ENCODE peak calls at places on chromosomes 11 and 22, in five cellular contexts. S, G, T, O and J are unnamed samples.

GRCh38 chr11:76120513-76121081 is 85.7 kb downstream of the WNT11 start:
- DNase-seq in T (no peak), S (no peak), G (no peak), O (no peak), J (no peak)

GRCh38 chr11:27720277-27720830 is 20.1 kb upstream of the BDNF start:
- DNase-seq in T (peak), S (peak), O (no peak), G (no peak), J (peak)

GRCh38 chr22:38415561-38416321 is 39.3 kb downstream of the KCNJ4 start:
- DNase-seq in S (no peak), O (no peak), T (peak), G (no peak), J (peak)

GRCh38 chr11:11022126-11022730 is 164.4 kb upstream of the ZBED5 start:
- DNase-seq in S (no peak), T (peak), G (no peak), O (no peak), J (no peak)

GRCh38 chr11:92740251-92740650 is 229.2 kb upstream of the MTNR1B start:
- DNase-seq in G (no peak), O (no peak), T (no peak), S (no peak), J (no peak)

GRCh38 chr11:22244986-22245592 is 52.2 kb downstream of the ANO5 start:
- DNase-seq in O (peak), G (no peak), S (no peak), T (no peak), J (peak)

GRCh38 chr11:112620621-112621394 is 340.4 kb upstream of the NCAM1 start:
- DNase-seq in S (no peak), G (peak), O (no peak), T (no peak), J (no peak)

GRCh38 chr11:407651-408080 is 7.1 kb downstream of the SIGIRR start:
- DNase-seq in T (no peak), S (no peak), O (no peak), G (no peak), J (no peak)

GRCh38 chr11:9808943-9809342 is 145.1 kb downstream of the SWAP70 start:
- DNase-seq in S (no peak), T (no peak), O (peak), G (no peak), J (no peak)

GRCh38 chr11:109422755-109423113 is 744 bp downstream of the C11orf87 start:
- DNase-seq in T (no peak), S (no peak), O (no peak), G (no peak), J (no peak)

GRCh38 chr22:46653596-46653995 is 33.4 kb downstream of the GRAMD4 start:
- DNase-seq in G (peak), O (no peak), T (no peak), S (no peak), J (no peak)

GRCh38 chr11:2526808-2527381 is 82.1 kb downstream of the KCNQ1 start:
- DNase-seq in T (peak), S (peak), G (no peak), O (no peak), J (peak)

GRCh38 chr22:41752011-41752975 is 48.2 kb upstream of the CCDC134 start:
- DNase-seq in G (peak), S (no peak), O (peak), T (no peak), J (no peak)

GRCh38 chr11:30826911-30827310 is 240.8 kb upstream of the MPPED2 start:
- DNase-seq in G (no peak), S (no peak), O (no peak), T (no peak), J (no peak)

GRCh38 chr11:59145534-59145933 is 2.9 kb downstream of the FAM111A start:
- DNase-seq in S (no peak), T (no peak), G (no peak), O (no peak), J (no peak)

GRCh38 chr11:61279934-61280656 is 15.0 kb downstream of the VWCE start:
- DNase-seq in S (no peak), G (no peak), T (no peak), O (no peak), J (no peak)

GRCh38 chr11:46060013-46060412 is 61.2 kb downstream of the PHF21A start:
- DNase-seq in O (no peak), G (no peak), T (no peak), S (no peak), J (no peak)

GRCh38 chr11:119389611-119390254 is 8.2 kb upstream of the USP2 start:
- DNase-seq in O (no peak), G (no peak), S (peak), T (peak), J (peak)

GRCh38 chr22:31139866-31140716 is at the start of gene PLA2G3:
- DNase-seq in O (peak), G (no peak), S (peak), T (peak), J (peak)

GRCh38 chr22:40000171-40000570 is 5.4 kb downstream of the FAM83F start:
- DNase-seq in G (no peak), S (no peak), O (no peak), T (no peak), J (no peak)

GRCh38 chr11:67615455-67616430 is 9.0 kb downstream of the NDUFV1 start:
- DNase-seq in G (no peak), S (peak), O (peak), T (peak), J (peak)

GRCh38 chr11:42890773-42891172 is 421.0 kb upstream of the API5 start:
- DNase-seq in G (no peak), S (no peak), T (no peak), O (no peak), J (no peak)

GRCh38 chr22:27329966-27330645 is 471.4 kb downstream of the MN1 start:
- DNase-seq in O (no peak), G (no peak), T (no peak), S (peak), J (no peak)

GRCh38 chr11:123158609-123159008 is 36.4 kb downstream of the CLMP start:
- DNase-seq in G (no peak), T (no peak), S (no peak), O (no peak), J (no peak)

GRCh38 chr22:24841261-24841660 is 35.2 kb downstream of the SGSM1 start:
- DNase-seq in T (no peak), S (no peak), G (no peak), O (no peak), J (no peak)

GRCh38 chr22:41917906-41918791 is 3.3 kb upstream of the SHISA8 start:
- DNase-seq in G (no peak), T (no peak), S (no peak), O (no peak), J (no peak)

GRCh38 chr11:75078233-75078632 is 18.4 kb downstream of the OR2AT4 start:
- DNase-seq in O (no peak), T (no peak), S (no peak), G (no peak), J (no peak)

GRCh38 chr11:27266125-27266524 is 96.9 kb downstream of the CCDC34 start:
- DNase-seq in S (no peak), T (no peak), O (no peak), G (no peak), J (no peak)

DNA sequence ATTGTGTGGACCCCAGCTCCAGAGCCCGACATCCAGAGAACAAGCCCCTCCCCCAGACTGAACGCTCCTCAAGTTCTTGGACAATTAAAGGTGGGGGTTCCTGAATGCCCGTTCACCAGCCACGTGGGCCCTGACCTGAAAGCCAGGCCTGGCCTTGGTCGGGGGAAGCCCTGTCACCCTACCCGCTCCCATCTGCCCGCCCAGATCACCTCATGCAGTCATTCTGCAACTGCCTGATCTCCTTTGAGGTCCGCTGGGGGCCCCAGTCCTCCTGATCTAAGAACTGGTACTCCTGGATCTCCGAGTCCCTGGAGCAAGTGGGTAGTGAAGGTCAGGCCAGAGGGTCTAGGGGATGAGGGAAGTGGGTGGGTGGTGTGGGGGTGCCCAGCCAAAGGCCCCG is 9.1 kb upstream of the NAALADL1 start:
- DNase-seq in S (no peak), O (no peak), G (no peak), T (no peak), J (no peak)
- TF ChIP-seq ATF2 in S (no peak), O (no peak), G (no peak), T (no peak), J (no peak)

GRCh38 chr11:65887723-65888162 is 528 bp downstream of the FIBP start:
- DNase-seq in G (no peak), T (no peak), O (no peak), S (no peak), J (no peak)

GRCh38 chr11:65892661-65893317 is 2.3 kb downstream of the CCDC85B start:
- DNase-seq in S (no peak), G (no peak), O (no peak), T (no peak), J (no peak)

GRCh38 chr11:65891180-65892136 is 985 bp downstream of the CCDC85B start:
- DNase-seq in O (peak), S (peak), G (no peak), T (no peak), J (peak)

GRCh38 chr11:65888163-65888814 is at the start of gene FIBP:
- DNase-seq in S (peak), O (peak), G (peak), T (peak), J (peak)

DNA sequence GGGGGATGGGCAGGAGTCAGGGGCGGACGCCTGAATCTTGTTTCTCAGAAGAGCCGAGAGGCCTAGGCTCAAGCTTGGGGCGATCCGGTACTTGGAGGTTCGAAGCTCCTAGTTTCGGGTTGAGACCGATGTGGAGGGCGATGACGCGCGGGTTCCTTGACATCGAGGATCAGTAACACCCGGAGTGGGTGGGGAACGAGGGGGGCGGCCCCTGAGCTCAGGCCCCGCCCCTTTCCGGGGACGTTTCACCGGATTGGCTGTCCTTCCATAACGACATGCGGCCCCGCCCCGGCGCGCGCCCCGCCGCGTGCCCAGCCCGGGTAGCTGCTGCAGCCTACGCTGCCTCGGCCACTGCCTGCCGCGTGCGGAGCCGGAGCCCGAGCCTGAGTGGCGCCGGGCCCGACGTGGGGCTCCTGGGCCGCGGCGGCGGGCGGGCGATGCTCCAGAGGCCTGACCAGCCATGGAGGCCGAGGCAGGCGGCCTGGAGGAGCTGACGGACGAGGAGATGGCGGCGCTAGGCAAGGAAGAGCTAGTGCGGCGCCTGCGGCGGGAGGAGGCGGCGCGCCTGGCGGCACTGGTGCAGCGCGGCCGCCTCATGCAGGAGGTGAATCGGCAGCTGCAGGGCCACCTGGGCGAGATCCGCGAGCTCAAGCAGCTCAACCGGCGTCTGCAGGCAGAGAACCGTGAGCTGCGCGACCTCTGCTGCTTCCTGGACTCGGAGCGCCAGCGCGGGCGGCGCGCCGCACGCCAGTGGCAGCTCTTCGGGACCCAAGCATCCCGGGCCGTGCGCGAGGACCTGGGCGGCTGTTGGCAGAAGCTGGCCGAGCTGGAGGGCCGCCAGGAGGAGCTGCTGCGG is at the start of gene CCDC85B:
- DNase-seq in T (peak), S (peak), O (peak), G (peak), J (peak)
- TF ChIP-seq CREB1 in T (no peak), S (peak), O (no peak), G (no peak), J (no peak)

GRCh38 chr11:84763931-84764330 is 863.2 kb downstream of the DLG2 start:
- DNase-seq in G (no peak), T (no peak), S (no peak), O (no peak), J (no peak)
- TF ChIP-seq ATF2 in G (no peak), T (no peak), S (no peak), O (no peak), J (no peak)

GRCh38 chr11:102197759-102198158 is 87.5 kb downstream of the YAP1 start:
- DNase-seq in T (no peak), G (no peak), S (peak), O (peak), J (peak)
- TF ChIP-seq CREB1 in T (no peak), G (no peak), S (no peak), O (no peak), J (no peak)

GRCh38 chr22:50280708-50281383 is 10.7 kb upstream of the MAPK11 start:
- DNase-seq in S (no peak), G (no peak), O (no peak), T (no peak), J (no peak)

GRCh38 chr22:50283821-50284220 is 13.6 kb upstream of the MAPK11 start:
- DNase-seq in G (no peak), O (no peak), T (no peak), S (no peak), J (no peak)

GRCh38 chr22:50281384-50281760 is 11.2 kb upstream of the MAPK11 start:
- DNase-seq in G (no peak), T (no peak), O (no peak), S (no peak), J (no peak)

GRCh38 chr22:50281957-50282356 is 11.8 kb upstream of the MAPK11 start:
- DNase-seq in S (no peak), T (no peak), O (no peak), G (no peak), J (no peak)

DNA sequence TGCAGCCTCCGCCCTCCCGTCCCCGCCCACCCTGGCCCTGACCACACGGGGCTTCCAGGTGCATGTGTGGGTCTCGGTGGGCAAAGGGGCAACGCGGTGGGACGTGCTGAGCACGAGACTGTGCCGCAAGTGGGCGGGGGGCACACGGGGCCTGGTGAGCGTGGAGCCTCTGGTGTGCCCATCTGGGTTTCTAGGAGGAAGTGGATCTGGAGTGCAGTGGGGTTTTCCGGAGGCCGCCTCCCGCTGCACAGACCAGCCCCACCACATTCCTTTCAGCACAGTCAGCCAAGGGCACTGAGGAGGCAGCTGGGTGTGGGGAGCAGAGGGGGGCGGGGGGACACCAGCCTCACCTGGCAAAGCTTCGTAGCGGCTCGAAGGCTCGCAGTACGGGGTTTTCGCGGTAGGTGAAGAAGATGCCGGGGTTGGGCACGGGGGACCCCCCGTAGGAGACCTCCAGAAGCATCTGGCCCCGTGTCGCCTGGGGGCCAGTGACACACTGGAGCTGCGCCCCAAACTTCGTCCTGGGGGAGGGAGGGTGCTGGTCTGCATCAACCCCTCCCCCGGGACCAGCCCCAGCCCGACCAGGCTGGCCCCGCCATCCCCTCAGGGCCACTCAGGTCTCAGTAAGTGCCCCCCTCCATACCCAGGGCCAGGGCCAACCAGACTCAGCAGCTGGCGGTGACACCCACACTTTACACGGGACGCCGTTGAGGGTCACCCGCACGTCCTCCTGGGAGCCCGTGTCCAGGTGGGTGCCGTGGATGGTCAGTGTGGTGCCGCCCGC is 12.4 kb upstream of the MAPK11 start:
- DNase-seq in S (no peak), T (no peak), G (no peak), O (no peak), J (no peak)
- TF ChIP-seq ATF2 in S (no peak), T (no peak), G (no peak), O (no peak), J (no peak)

DNA sequence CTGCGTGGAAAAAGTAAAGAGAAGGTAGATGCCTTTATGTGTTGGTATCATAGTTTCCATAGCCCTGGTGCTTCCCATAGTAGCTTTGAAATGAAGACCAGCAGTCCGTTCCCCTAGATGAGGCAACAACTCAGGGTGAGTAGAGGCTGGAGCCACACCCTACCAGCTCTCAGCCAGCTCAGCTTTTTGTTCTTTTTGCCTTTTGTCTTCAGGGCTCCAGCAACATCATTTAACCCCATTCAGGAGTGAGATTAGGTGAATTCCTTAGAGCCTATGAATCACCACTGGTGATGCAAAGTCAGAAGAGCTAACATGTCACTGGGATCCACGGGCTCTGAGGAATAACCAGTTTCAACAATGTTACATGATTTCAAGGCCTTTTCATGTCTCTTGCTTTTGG is 14.0 kb upstream of the SESN3 start:
- DNase-seq in S (no peak), O (no peak), G (no peak), T (no peak), J (no peak)
- TF ChIP-seq CREB1 in S (no peak), O (no peak), G (no peak), T (no peak), J (no peak)

GRCh38 chr11:71371674-71372069 is 76.5 kb downstream of the DHCR7 start:
- DNase-seq in G (no peak), S (no peak), O (no peak), T (no peak), J (no peak)

GRCh38 chr11:71373791-71374454 is 74.3 kb downstream of the DHCR7 start:
- DNase-seq in G (peak), O (no peak), S (no peak), T (no peak), J (no peak)

GRCh38 chr11:71370020-71370747 is 78.0 kb downstream of the DHCR7 start:
- DNase-seq in T (no peak), O (no peak), S (no peak), G (no peak), J (no peak)

GRCh38 chr11:71370895-71371673 is 77.1 kb downstream of the DHCR7 start:
- DNase-seq in O (no peak), T (no peak), S (no peak), G (no peak), J (peak)

DNA sequence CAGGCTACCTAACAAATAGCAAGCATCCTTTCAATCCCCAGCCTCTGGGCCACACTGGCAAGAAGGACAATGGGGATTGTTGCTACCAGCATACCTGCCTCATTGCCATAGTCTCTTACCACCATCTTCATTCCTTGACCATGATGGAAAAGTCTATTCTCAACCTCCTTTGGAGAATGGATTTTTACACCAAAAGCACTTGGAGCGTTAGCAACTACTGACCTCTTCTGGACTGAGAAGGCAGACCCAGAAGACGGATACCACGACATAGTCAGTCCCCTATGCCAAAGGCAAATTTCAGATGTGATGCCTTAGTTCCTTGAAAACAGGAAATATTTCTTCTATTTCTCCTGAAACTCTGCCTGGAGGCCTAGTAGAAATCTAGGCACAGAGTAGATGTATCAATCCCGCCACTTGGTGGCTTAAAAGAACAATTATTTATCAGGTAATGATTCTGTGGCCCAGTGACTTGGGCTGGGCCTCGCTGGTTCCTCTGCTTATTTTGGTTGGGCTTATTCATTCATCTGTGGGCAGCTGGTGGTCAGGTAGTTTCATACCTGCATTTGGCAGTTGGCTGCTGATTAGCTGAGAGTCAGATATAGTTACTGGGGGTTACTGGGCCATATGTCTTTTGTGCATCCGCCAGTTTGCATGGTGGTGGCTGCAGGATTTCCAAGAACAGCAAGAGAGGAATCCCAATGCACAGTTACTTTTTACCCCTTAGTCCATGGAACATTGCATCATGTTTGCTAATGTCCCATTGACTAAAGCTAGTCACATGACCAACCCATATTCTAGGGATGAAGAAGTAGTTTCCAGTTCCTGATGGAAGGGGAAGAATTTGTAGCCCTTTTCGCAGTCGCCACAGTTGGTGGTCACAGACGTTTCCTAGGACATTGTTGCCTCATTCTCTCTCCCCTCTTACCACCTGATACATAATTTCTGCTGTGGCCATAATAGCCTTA is 75.2 kb downstream of the DHCR7 start:
- DNase-seq in S (no peak), G (peak), O (peak), T (no peak), J (no peak)
- TF ChIP-seq ATF2 in S (no peak), G (no peak), O (no peak), T (no peak), J (no peak)